ENCODE peak calls at places on chromosomes 11 and 22, in eight cellular contexts. M is cardiac muscle cell; L is activated CD4-positive, alpha-beta T cell treated with anti-CD3 and anti-CD28 coated beads, Interleukin-2, amount 50 U/mL, for 4 hours; D is left cardiac atrium; T is NCI-H1105; Y is NCI-H1417; G is NCI-H345; V is T-helper 17 cell. Z is an unnamed sample.

GRCh38 chr22:42881982-42882656 is 25.0 kb upstream of the ARFGAP3 start:
- DNase-seq in L (no peak), T (no peak), Y (peak; percentile 1), D (no peak), G (no peak), V (no peak), M (no peak), Z (no peak)

GRCh38 chr11:116725434-116726221 is 47.2 kb downstream of the BUD13 start:
- DNase-seq in D (no peak), T (no peak), L (no peak), Y (no peak), M (peak; percentile 47), V (no peak), G (no peak), Z (no peak)

GRCh38 chr22:40241200-40241763 is 63.6 kb downstream of the TNRC6B start:
- DNase-seq in G (no peak), V (no peak), D (no peak), Y (no peak), L (no peak), T (no peak), M (no peak), Z (no peak)

GRCh38 chr11:95485115-95485900 is 254.3 kb upstream of the SESN3 start:
- DNase-seq in V (no peak), L (no peak), T (no peak), G (no peak), D (no peak), M (no peak), Y (no peak), Z (no peak)

GRCh38 chr22:36635483-36635882 is 68.1 kb downstream of the CACNG2 start:
- DNase-seq in M (no peak), Y (no peak), L (no peak), D (no peak), G (no peak), T (no peak), V (no peak), Z (no peak)

GRCh38 chr11:45556851-45557707 is 108.3 kb downstream of the CHST1 start:
- DNase-seq in D (no peak), T (no peak), V (no peak), G (no peak), L (no peak), M (peak; percentile 95), Y (no peak), Z (no peak)

GRCh38 chr22:27825174-27825573 is 23.6 kb upstream of the MN1 start:
- DNase-seq in Y (no peak), T (no peak), L (no peak), D (no peak), V (no peak), G (no peak), M (no peak), Z (no peak)

GRCh38 chr11:95339554-95339953 is 108.6 kb upstream of the SESN3 start:
- DNase-seq in D (no peak), Y (no peak), G (no peak), T (no peak), V (no peak), M (peak; percentile 12), L (no peak), Z (no peak)

GRCh38 chr11:70104961-70105360 is 26.8 kb downstream of the ANO1 start:
- DNase-seq in Y (no peak), G (no peak), T (no peak), L (no peak), M (no peak), V (no peak), D (no peak), Z (no peak)

Z was measured in activated B cell treated with CpG ODN at 0.5 μM for 24 hours.